ENCODE peak calls at places on chromosome 3, in six cellular contexts. S is endothelial cell of umbilical vein, Q is K562, R is HepG2, X is A549, V is GM12878. A is an unnamed sample.

GRCh38 chr3:115598216-115598615 is 25.1 kb upstream of the GAP43 start:
- DNase-seq in S (no peak), Q (no peak), R (no peak), X (no peak), V (no peak), A (no peak)

GRCh38 chr3:25728101-25728500 is 55.1 kb downstream of the NGLY1 start:
- DNase-seq in S (no peak), Q (no peak), R (no peak), X (no peak), V (no peak), A (no peak)

GRCh38 chr3:71400986-71401451 is 182.5 kb downstream of the FOXP1 start:
- DNase-seq in S (no peak), Q (peak; percentile 73), R (peak; percentile 38), X (no peak), V (no peak), A (no peak)

GRCh38 chr3:16064660-16065414 is 109.6 kb upstream of the GALNT15 start:
- DNase-seq in S (peak; percentile 67), Q (no peak), R (peak; percentile 12), X (no peak), V (no peak), A (no peak)

GRCh38 chr3:100463002-100463401 is 29.4 kb upstream of the TMEM45A start:
- DNase-seq in S (peak; percentile 52), Q (peak; percentile 66), R (peak; percentile 54), X (peak; percentile 53), V (peak; percentile 35), A (peak; percentile 66)

GRCh38 chr3:135992072-135992471 is 26.5 kb downstream of the PPP2R3A start:
- DNase-seq in S (peak; percentile 90), Q (no peak), R (no peak), X (no peak), V (no peak), A (no peak)

GRCh38 chr3:195139876-195140240 is 131.1 kb downstream of the XXYLT1 start:
- DNase-seq in S (no peak), Q (no peak), R (no peak), X (no peak), V (no peak), A (no peak)

GRCh38 chr3:133097214-133097613 is 59.0 kb downstream of the TMEM108 start:
- DNase-seq in S (no peak), Q (no peak), R (no peak), X (no peak), V (no peak), A (no peak)

GRCh38 chr3:103712320-103713008 is 1277.6 kb downstream of the ZPLD1 start:
- DNase-seq in S (peak; percentile 69), Q (no peak), R (no peak), X (no peak), V (no peak), A (no peak)

GRCh38 chr3:140546649-140547048 is 131.2 kb upstream of the TRIM42 start:
- DNase-seq in S (peak; percentile 6), Q (no peak), R (no peak), X (no peak), V (no peak), A (no peak)
- TF ChIP-seq MAX in S (no peak), Q (no peak), R (no peak), X (no peak), V (no peak), A (no peak)

DNA sequence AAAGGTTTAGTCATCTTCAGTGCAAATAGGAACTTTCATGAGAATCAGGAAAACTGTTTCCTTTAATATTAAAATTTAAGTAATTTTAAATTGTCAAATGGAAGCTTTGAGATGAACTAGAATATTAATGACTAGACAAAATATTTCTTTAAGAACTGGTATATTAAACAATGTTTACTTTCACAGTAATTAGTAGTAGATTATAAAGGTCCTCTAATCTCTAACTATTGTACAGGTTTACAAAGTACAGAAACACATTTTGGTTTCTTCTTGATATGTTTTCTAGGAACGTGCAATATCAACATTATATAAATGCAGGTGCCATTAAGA is 138.9 kb downstream of the CLASP2 start:
- DNase-seq in S (no peak), Q (no peak), R (no peak), X (no peak), V (no peak), A (no peak)
- H3K4me3 ChIP-seq in S (no peak overlapping the region), Q (no peak overlapping the region), R (no peak overlapping the region), X (no peak overlapping the region), V (no peak overlapping the region), A (no peak overlapping the region)

DNA sequence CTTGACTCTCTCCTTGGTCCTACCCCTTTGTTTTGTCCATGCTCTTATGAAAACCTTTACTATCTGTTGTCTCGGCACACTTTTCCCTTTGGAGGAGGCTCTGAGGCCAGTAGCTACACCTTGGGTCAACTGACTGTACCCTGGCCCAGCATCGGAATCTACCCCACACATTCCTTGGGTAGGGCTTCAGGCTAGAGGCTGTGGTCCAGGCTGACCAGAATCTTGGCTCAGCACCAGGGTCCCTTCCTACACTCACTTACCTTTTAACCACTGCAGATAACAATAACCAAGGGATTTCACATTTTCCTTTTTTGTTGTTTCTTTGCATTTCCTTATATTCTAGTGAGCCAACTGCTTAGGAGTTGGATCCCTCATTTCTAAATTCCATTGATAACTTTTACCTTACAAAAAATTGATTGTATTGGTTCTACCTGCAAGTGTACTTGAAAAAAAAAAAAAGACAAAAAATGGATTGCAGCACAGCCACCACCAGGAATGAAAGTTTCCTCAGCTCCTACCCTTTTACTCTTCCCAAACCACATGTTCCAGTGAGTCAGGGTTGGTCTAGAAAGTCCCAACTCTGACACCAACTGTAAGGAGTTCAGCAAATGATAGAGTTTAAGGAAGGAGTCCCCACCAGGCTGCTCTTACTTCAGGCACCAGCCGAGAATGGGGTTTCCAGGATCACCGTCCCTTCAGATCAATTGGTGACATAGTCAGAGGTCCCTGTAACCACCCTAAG is 95.6 kb downstream of the FBLN2 start:
- DNase-seq in S (no peak), Q (no peak), R (no peak), X (no peak), V (no peak), A (no peak)
- TF ChIP-seq MYC in S (no peak), Q (no peak), R (no peak), X (no peak), V (no peak), A (no peak)

DNA sequence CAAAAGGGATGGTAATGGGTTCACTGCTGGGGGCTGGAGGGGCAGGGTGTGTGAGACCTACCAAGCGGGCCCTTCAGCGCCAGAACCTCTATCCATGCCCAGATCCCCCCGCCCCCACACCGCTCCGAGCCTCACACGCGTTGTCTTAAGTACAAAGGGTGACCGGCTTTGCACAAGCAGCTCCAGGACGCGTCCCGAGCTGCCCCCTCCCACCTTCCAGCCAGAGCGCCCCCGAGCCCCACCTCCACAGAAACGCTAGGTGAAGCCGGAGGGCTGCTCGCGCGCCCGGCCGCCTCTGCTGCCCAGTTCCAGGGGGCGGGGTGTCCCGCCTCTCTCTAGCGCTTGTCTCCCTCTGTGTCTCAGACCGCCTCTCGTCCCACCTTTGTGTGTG is 1.2 kb downstream of the WNT7A start:
- DNase-seq in S (no peak), Q (no peak), R (no peak), X (peak; percentile 32), V (no peak), A (no peak)
- TF ChIP-seq MAX in S (no peak), Q (no peak), R (no peak), X (no peak), V (no peak), A (no peak)

GRCh38 chr3:125105116-125105515 is 49.3 kb upstream of the HEG1 start:
- DNase-seq in S (no peak), Q (no peak), R (no peak), X (no peak), V (no peak), A (no peak)
- H3K4me3 ChIP-seq in S (no peak overlapping the region), Q (no peak overlapping the region), R (no peak overlapping the region), X (no peak overlapping the region), V (peak overlapping the region; percentile 74), A (no peak overlapping the region)

GRCh38 chr3:126870608-126871210 is 112.2 kb upstream of the PLXNA1 start:
- DNase-seq in S (no peak), Q (no peak), R (no peak), X (no peak), V (no peak), A (no peak)

GRCh38 chr3:126865736-126866135 is 117.2 kb upstream of the PLXNA1 start:
- DNase-seq in S (no peak), Q (no peak), R (no peak), X (no peak), V (no peak), A (no peak)

GRCh38 chr3:126872701-126873100 is 110.2 kb upstream of the PLXNA1 start:
- DNase-seq in S (no peak), Q (no peak), R (no peak), X (no peak), V (no peak), A (no peak)

GRCh38 chr3:126866175-126866759 is 116.6 kb upstream of the PLXNA1 start:
- DNase-seq in S (no peak), Q (no peak), R (no peak), X (no peak), V (no peak), A (no peak)

DNA sequence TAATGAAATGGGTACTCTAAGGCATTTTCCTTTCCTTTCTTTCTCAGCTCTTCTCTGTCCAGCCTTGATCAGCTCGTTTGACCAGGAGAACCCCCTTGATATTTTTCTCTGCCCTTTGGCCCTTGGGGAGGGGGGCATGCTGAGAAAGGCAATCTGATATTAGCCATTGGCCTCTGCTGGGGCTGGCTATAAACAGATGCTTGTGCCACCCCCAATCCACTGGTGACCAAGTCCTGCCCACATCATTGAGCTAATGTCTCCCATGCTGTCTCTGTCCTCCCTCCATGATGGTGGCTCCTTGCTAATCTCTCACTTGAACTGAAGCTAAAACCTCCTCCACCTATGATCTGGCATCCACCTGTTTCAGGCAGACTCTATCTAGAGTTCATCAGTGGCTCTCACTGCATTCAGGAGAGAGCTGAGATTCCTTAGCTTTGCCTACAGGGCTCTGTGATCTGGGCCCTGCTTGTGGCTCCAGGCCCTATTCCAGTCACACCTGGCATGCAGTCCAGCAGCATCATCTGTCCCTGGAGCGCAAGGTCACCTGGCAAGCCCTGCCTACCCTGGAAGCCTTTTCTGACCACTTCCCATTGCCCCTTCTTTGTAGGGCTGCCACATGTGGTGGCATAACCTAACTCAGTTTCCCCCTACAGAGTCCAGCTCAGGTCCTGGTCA is 115.3 kb upstream of the PLXNA1 start:
- DNase-seq in S (no peak), Q (no peak), R (no peak), X (no peak), V (no peak), A (no peak)
- TF ChIP-seq MYC in S (no peak), Q (no peak), R (no peak), X (no peak), V (no peak), A (no peak)

GRCh38 chr3:123749716-123750115 is 134.4 kb downstream of the MYLK start:
- DNase-seq in S (no peak), Q (no peak), R (peak; percentile 44), X (no peak), V (no peak), A (peak; percentile 55)

GRCh38 chr3:123750209-123750608 is 133.9 kb downstream of the MYLK start:
- DNase-seq in S (peak; percentile 51), Q (no peak), R (no peak), X (no peak), V (no peak), A (no peak)

GRCh38 chr3:123751478-123751877 is 132.7 kb downstream of the MYLK start:
- DNase-seq in S (no peak), Q (no peak), R (no peak), X (no peak), V (no peak), A (no peak)

GRCh38 chr3:123752228-123752627 is 131.9 kb downstream of the MYLK start:
- DNase-seq in S (no peak), Q (no peak), R (no peak), X (no peak), V (no peak), A (no peak)

GRCh38 chr3:123750659-123751420 is 133.3 kb downstream of the MYLK start:
- DNase-seq in S (peak; percentile 64), Q (no peak), R (peak; percentile 93), X (peak; percentile 66), V (no peak), A (no peak)
- TF ChIP-seq MAX in S (no peak), Q (no peak), R (peak; percentile 75), X (peak; percentile 86), V (no peak), A (no peak)